ENCODE peak calls at places on chromosomes 3 and 15, in five cellular contexts. D, F, Q, Z and X are unnamed samples.

GRCh38 chr3:61990618-61991017 is 382.7 kb downstream of the FEZF2 start:
- DNase-seq in D (no peak), F (no peak), Q (no peak), Z (no peak), X (no peak)

GRCh38 chr15:36778516-36778915 is 199.1 kb downstream of the CDIN1 start:
- DNase-seq in D (no peak), F (no peak), Q (no peak), Z (no peak), X (no peak)

GRCh38 chr15:52257734-52258062 is 37.9 kb downstream of the MYO5C start:
- DNase-seq in D (no peak), F (peak; percentile 64), Q (no peak), Z (no peak), X (no peak)

GRCh38 chr15:39582286-39582976 is 1.6 kb downstream of the THBS1 start:
- DNase-seq in D (no peak), F (no peak), Q (no peak), Z (no peak), X (no peak)

GRCh38 chr3:130480736-130481135 is 36.2 kb upstream of the COL6A6 start:
- DNase-seq in D (no peak), F (peak; percentile 41), Q (peak; percentile 63), Z (no peak), X (peak; percentile 28)

GRCh38 chr3:104108522-104108921 is 1258.2 kb upstream of the ALCAM start:
- DNase-seq in D (no peak), F (no peak), Q (no peak), Z (no peak), X (no peak)

GRCh38 chr3:190238871-190239270 is 83.4 kb downstream of the CLDN1 start:
- DNase-seq in D (no peak), F (no peak), Q (no peak), Z (no peak), X (no peak)

GRCh38 chr3:35639251-35640185 is at the start of gene ARPP21:
- DNase-seq in D (no peak), F (peak; percentile 61), Q (no peak), Z (peak; percentile 71), X (peak; percentile 41)

GRCh38 chr3:173750095-173750494 is 352.6 kb downstream of the NLGN1 start:
- DNase-seq in D (no peak), F (no peak), Q (no peak), Z (no peak), X (no peak)

GRCh38 chr3:31614162-31614921 is 81.6 kb downstream of the STT3B start:
- DNase-seq in D (no peak), F (no peak), Q (no peak), Z (no peak), X (no peak)

GRCh38 chr3:112640864-112641751 is at the start of gene CCDC80:
- DNase-seq in D (no peak), F (peak; percentile 73), Q (peak; percentile 41), Z (no peak), X (no peak)

GRCh38 chr3:100521439-100521845 is 29.0 kb downstream of the TMEM45A start:
- DNase-seq in D (no peak), F (no peak), Q (peak; percentile 95), Z (no peak), X (no peak)

GRCh38 chr15:66778716-66779115 is 76.7 kb downstream of the SMAD6 start:
- DNase-seq in D (no peak), F (no peak), Q (no peak), Z (no peak), X (no peak)

GRCh38 chr3:30286007-30286669 is 320.3 kb upstream of the TGFBR2 start:
- DNase-seq in D (peak; percentile 14), F (no peak), Q (peak; percentile 25), Z (peak; percentile 48), X (no peak)

GRCh38 chr15:90814193-90814811 is 54.1 kb upstream of the FURIN start:
- DNase-seq in D (no peak), F (no peak), Q (no peak), Z (peak; percentile 31), X (no peak)

GRCh38 chr15:29403778-29404177 is 134.2 kb upstream of the NSMCE3 start:
- DNase-seq in D (no peak), F (peak; percentile 15), Q (no peak), Z (no peak), X (no peak)

GRCh38 chr15:26974120-26974780 is 3.3 kb downstream of the GABRG3 start:
- DNase-seq in D (no peak), F (peak; percentile 57), Q (peak; percentile 25), Z (no peak), X (peak; percentile 27)

GRCh38 chr15:40815042-40815678 is 7.9 kb upstream of the DNAJC17 start:
- DNase-seq in D (no peak), F (peak; percentile 47), Q (no peak), Z (peak; percentile 17), X (no peak)

GRCh38 chr3:115321396-115321795 is 174.3 kb upstream of the ZBTB20 start:
- DNase-seq in D (no peak), F (no peak), Q (no peak), Z (no peak), X (no peak)

GRCh38 chr15:62392411-62392810 is 227.3 kb upstream of the C2CD4B start:
- DNase-seq in D (no peak), F (peak; percentile 19), Q (peak; percentile 12), Z (no peak), X (peak; percentile 6)

GRCh38 chr3:105944281-105944680 is 75.5 kb upstream of the CBLB start:
- DNase-seq in D (no peak), F (no peak), Q (no peak), Z (no peak), X (no peak)

GRCh38 chr15:100199711-100200286 is 142.0 kb downstream of the ADAMTS17 start:
- DNase-seq in D (no peak), F (no peak), Q (no peak), Z (no peak), X (no peak)